ENCODE peak calls at places on chromosomes 12 and 14, in five cellular contexts. L, U, P, F and E are unnamed samples.

GRCh38 chr12:102474438-102475064 is 5.8 kb downstream of the IGF1 start:
- DNase-seq in L (no peak), U (no peak), P (no peak), F (no peak), E (no peak)

GRCh38 chr12:2152134-2152533 is 99.3 kb downstream of the CACNA1C start:
- DNase-seq in L (no peak), U (no peak), P (no peak), F (no peak), E (no peak)

GRCh38 chr12:45204757-45205156 is 11.1 kb upstream of the ANO6 start:
- DNase-seq in L (no peak), U (no peak), P (no peak), F (no peak), E (no peak)

GRCh38 chr14:79573486-79573885 is 637.8 kb downstream of the DIO2 start:
- DNase-seq in L (no peak), U (no peak), P (no peak), F (no peak), E (no peak)

GRCh38 chr14:72128629-72129028 is 196.4 kb downstream of the RGS6 start:
- DNase-seq in L (no peak), U (no peak), P (no peak), F (no peak), E (peak)

GRCh38 chr14:99884834-99885648 is 91.8 kb downstream of the EML1 start:
- DNase-seq in L (peak), U (peak), P (no peak), F (peak), E (no peak)

GRCh38 chr12:100473716-100474150 is at the start of gene NR1H4:
- DNase-seq in L (peak), U (peak), P (no peak), F (no peak), E (no peak)

GRCh38 chr12:13794706-13795105 is 186.7 kb downstream of the GRIN2B start:
- DNase-seq in L (no peak), U (no peak), P (no peak), F (no peak), E (no peak)

GRCh38 chr14:96053600-96054381 is 14.6 kb downstream of the C14orf132 start:
- DNase-seq in L (no peak), U (peak), P (peak), F (peak), E (no peak)

GRCh38 chr14:38716871-38717270 is 386.2 kb downstream of the SEC23A start:
- DNase-seq in L (no peak), U (no peak), P (no peak), F (no peak), E (no peak)

GRCh38 chr14:36344211-36344610 is 23.8 kb upstream of the MBIP start:
- DNase-seq in L (no peak), U (peak), P (no peak), F (no peak), E (no peak)

DNA sequence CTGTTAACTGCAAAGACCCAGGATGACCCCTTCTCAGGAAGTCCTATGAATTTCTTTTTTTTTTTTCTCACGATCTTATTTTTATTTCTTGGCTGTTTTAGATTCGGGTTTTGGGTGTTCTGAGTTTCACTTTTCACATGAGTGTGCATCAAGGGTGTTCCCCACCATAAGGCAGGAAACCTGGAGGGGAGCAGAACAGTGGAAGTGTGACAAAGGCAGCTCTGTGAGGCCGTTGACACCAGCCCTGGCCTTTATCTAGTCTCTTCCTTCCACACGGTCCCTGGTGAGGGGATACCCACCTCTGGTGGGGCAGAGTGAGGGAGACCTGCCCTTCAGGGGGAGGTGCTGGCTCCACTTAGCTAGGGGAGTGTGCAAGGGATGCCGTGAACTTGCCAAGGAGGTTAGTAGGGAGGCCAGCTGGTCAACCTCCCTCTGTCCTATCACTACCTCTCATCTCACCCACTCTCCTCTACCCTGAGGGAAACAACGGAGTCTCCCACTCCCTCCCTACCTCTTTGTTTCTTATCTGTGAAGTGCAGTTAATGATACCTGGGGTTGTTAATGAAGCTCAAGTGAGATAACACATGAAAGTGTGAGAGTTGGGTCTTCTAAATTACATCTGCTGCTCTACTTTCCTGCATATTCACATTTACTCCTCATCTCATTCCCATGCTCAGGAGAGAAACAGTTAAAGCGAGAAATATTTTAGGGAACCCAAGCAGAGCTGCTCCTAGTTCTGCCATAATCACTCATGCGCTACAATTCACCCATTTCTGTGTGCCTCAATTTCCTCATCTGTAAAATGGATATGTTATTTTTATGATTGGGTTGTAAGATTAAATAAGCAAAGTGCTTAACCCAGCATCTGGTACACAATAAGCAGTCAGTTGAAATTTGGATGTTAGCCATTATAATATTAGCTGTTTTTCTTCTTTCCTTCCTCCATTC is 4.4 kb upstream of the GALNT6 start:
- DNase-seq in L (no peak), U (no peak), P (no peak), F (no peak), E (peak)
- H3K4me3 ChIP-seq in L (no peak), U (no peak), P (no peak), F (no peak), E (peak)

DNA sequence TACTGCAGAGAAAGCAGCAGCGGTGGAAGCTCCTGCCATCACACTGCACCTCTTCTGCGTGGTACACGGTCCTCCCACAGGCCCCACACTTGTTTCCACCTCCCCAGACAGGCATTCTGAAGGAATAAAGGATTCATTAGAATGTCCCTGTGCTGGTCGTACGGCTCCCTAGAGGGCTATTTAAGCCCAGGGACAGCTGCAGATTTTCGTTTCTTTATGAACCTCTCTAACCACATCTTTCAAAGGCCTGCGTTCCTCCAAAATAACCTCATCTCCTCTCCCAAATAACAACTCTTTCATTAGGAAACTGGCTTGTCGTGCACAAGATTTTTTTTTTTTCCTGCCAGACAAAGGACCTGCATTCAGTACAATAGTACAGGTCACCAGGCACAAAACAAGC is 12.7 kb downstream of the CSRP2 start:
- DNase-seq in L (no peak), U (peak), P (no peak), F (peak), E (no peak)
- H3K4me3 ChIP-seq in L (no peak), U (no peak), P (no peak), F (no peak), E (no peak)

DNA sequence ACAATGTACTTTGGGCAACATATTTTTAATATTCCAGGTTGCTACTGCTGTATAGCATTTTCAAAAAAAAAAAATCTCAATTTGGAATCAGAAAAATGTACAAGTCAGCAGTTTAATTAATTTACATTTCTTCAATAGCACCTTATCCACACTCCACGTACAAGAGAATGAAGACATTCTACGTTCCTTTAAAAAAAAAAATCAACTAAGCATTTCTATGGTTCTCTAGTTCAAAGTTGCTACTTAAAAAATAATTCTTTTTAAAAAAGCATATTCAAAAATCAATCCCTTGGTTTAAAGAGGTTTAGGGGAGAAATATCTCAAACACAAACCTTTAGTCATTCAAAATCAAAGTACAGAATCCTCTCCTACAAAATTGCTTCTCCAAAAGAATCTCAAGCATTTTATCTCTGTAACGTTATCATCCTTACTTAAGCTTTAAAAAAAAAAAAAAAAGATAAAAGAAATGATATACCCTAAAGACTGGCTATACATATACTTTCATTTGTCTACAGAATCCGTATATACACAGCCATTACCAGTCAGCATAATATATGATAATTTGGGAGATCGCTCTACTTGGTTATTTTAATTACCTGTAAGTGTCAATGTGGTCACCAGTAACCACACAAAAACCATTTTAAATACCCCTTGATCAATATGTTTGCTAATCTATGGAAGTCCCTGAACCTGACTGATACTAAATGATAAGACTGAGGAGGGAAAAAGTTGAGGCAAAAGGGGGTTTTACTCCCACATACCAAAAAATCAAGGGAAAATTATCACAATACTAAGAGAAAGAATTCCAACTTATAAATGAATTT is 2.7 kb downstream of the MED13L start:
- DNase-seq in L (no peak), U (no peak), P (no peak), F (no peak), E (no peak)
- H3K4me3 ChIP-seq in L (peak), U (peak), P (peak), F (peak), E (peak)

GRCh38 chr14:75310295-75311059 is 31.8 kb downstream of the FOS start:
- DNase-seq in L (peak), U (peak), P (peak), F (peak), E (no peak)
- H3K4me3 ChIP-seq in L (no peak), U (no peak), P (peak), F (no peak), E (no peak)